ENCODE peak calls at places on chromosomes 1 and 21, in six cellular contexts. E is effector CD4-positive, alpha-beta T cell; X is activated B cell treated with CpG ODN at 0.5 μM for 24 hours; H is stimulated activated CD8-positive, alpha-beta memory T cell treated with anti-CD3 and anti-CD28 coated beads, Interleukin-15, amount 100 ng/mL, for 1 hour; R is RKO; G is AG20443. P is an unnamed sample.

GRCh38 chr1:30191154-30191702 is 532.2 kb downstream of the MATN1 start:
- DNase-seq in G (peak), H (no peak), X (no peak), R (peak), E (no peak), P (peak)

GRCh38 chr1:10610901-10611600 is 136.3 kb downstream of the PEX14 start:
- DNase-seq in X (no peak), E (no peak), G (no peak), R (no peak), H (no peak), P (no peak)

GRCh38 chr21:27743971-27744564 is 777.2 kb upstream of the ADAMTS5 start:
- DNase-seq in X (no peak), G (no peak), H (no peak), E (no peak), R (no peak), P (no peak)

GRCh38 chr1:111894497-111894896 is 95.0 kb downstream of the KCND3 start:
- DNase-seq in E (no peak), G (no peak), X (no peak), H (no peak), R (no peak), P (no peak)

GRCh38 chr1:201391651-201392511 is 7.2 kb downstream of the LAD1 start:
- DNase-seq in H (no peak), G (no peak), E (no peak), R (no peak), X (no peak), P (no peak)

GRCh38 chr1:97384294-97384952 is 536.4 kb downstream of the DPYD start:
- DNase-seq in R (peak), E (no peak), X (no peak), G (peak), H (no peak), P (no peak)

GRCh38 chr21:45386728-45387371 is 18.1 kb upstream of the COL18A1 start:
- DNase-seq in E (no peak), X (no peak), R (peak), H (no peak), G (peak), P (peak)

GRCh38 chr21:45427331-45428271 is 22.6 kb downstream of the COL18A1 start:
- DNase-seq in E (no peak), X (no peak), R (peak), G (peak), H (no peak), P (peak)

GRCh38 chr1:45994423-45994822 is 138.0 kb downstream of the PIK3R3 start:
- DNase-seq in E (no peak), R (no peak), G (no peak), H (no peak), X (no peak), P (no peak)

GRCh38 chr1:21620461-21620860 is 48.7 kb downstream of the RAP1GAP start:
- DNase-seq in E (no peak), G (no peak), R (no peak), H (no peak), X (no peak), P (no peak)

GRCh38 chr1:182389619-182390047 is 2.0 kb downstream of the GLUL start:
- DNase-seq in R (no peak), G (peak), X (no peak), E (no peak), H (no peak), P (no peak)

GRCh38 chr1:2204384-2205190 is 10.0 kb upstream of the FAAP20 start:
- DNase-seq in E (no peak), H (no peak), X (no peak), R (peak), G (peak), P (peak)

GRCh38 chr1:101290922-101291561 is 54.2 kb downstream of the S1PR1 start:
- DNase-seq in H (no peak), R (no peak), E (no peak), G (peak), X (no peak), P (no peak)

GRCh38 chr1:112513112-112513870 is 4.5 kb downstream of the WNT2B start:
- DNase-seq in G (peak), R (no peak), H (no peak), E (no peak), X (no peak), P (no peak)

GRCh38 chr1:50038235-50038809 is 14.6 kb upstream of the AGBL4 start:
- DNase-seq in X (no peak), G (no peak), E (no peak), R (no peak), H (no peak), P (no peak)

GRCh38 chr1:50981741-50982140 is 11.7 kb downstream of the CDKN2C start:
- DNase-seq in E (no peak), G (no peak), H (no peak), R (no peak), X (no peak), P (no peak)

GRCh38 chr1:51930329-51930728 is 51.8 kb upstream of the NRDC start:
- DNase-seq in H (no peak), G (no peak), E (no peak), X (no peak), R (no peak), P (no peak)

GRCh38 chr21:42319368-42319767 is 4.2 kb upstream of the TFF3 start:
- DNase-seq in E (no peak), R (no peak), H (no peak), G (no peak), X (no peak), P (no peak)

GRCh38 chr1:15767941-15768340 is 9.3 kb downstream of the FBLIM1 start:
- DNase-seq in R (no peak), H (no peak), E (no peak), G (no peak), X (no peak), P (no peak)

GRCh38 chr1:12549460-12550349 is 68.3 kb downstream of the DHRS3 start:
- DNase-seq in E (no peak), G (peak), R (peak), H (no peak), X (no peak), P (peak)

GRCh38 chr1:156705321-156705917 is at the start of gene CRABP2:
- DNase-seq in G (peak), E (peak), X (no peak), H (no peak), R (peak), P (no peak)

GRCh38 chr1:187474266-187474665 is 645.5 kb downstream of the PLA2G4A start:
- DNase-seq in G (no peak), R (peak), X (no peak), E (no peak), H (no peak), P (no peak)

GRCh38 chr1:59768752-59769411 is 45.9 kb upstream of the HOOK1 start:
- DNase-seq in G (no peak), H (no peak), E (no peak), R (no peak), X (no peak), P (no peak)

GRCh38 chr1:52727114-52727586 is 897 bp downstream of the ZYG11B start:
- DNase-seq in E (no peak), R (peak), X (no peak), G (peak), H (no peak), P (no peak)

GRCh38 chr1:181318858-181319235 is 164.5 kb upstream of the CACNA1E start:
- DNase-seq in G (no peak), R (no peak), E (no peak), H (no peak), X (no peak), P (no peak)

GRCh38 chr1:18145851-18146618 is 38.4 kb downstream of the IGSF21 start:
- DNase-seq in R (no peak), G (no peak), X (no peak), E (no peak), H (no peak), P (no peak)

GRCh38 chr1:19484793-19485361 is 462 bp downstream of the CAPZB start:
- DNase-seq in X (no peak), H (no peak), E (no peak), R (peak), G (peak), P (no peak)

P was measured in H54.